ENCODE peak calls at places on chromosomes 7 and 10, in ten cellular contexts. N, P, E, M, A, U, J, H, T and B are unnamed samples.

GRCh38 chr7:133829336-133829897 is 297.7 kb upstream of the LRGUK start:
- DNase-seq in E (no peak), P (no peak), A (no peak), U (no peak), J (no peak), M (peak), N (no peak), T (no peak), H (peak), B (no peak)

GRCh38 chr7:31119249-31119648 is 67.1 kb downstream of the ADCYAP1R1 start:
- DNase-seq in T (no peak), J (no peak), E (no peak), P (no peak), U (no peak), A (no peak), H (no peak), N (no peak), M (no peak), B (no peak)

GRCh38 chr7:55071411-55072188 is 52.8 kb downstream of the EGFR start:
- DNase-seq in N (no peak), P (no peak), T (no peak), H (peak), E (no peak), U (no peak), M (no peak), J (no peak), A (no peak), B (no peak)

GRCh38 chr7:98418271-98418635 is 17.4 kb upstream of the BAIAP2L1 start:
- DNase-seq in U (no peak), J (no peak), A (no peak), N (no peak), E (no peak), M (no peak), T (no peak), H (no peak), P (no peak), B (no peak)

GRCh38 chr10:105138287-105138854 is 497.3 kb downstream of the SORCS3 start:
- DNase-seq in E (no peak), T (no peak), H (no peak), A (peak), P (no peak), J (no peak), M (no peak), N (no peak), U (no peak), B (no peak)

GRCh38 chr10:6108072-6108471 is 19.2 kb downstream of the RBM17 start:
- DNase-seq in N (no peak), P (no peak), U (no peak), H (no peak), A (no peak), J (no peak), M (no peak), T (no peak), E (no peak), B (no peak)

GRCh38 chr10:35386594-35387174 is 50.4 kb downstream of the CCNY start:
- DNase-seq in M (peak), E (no peak), H (peak), A (peak), P (no peak), T (no peak), N (no peak), J (no peak), U (peak), B (no peak)

GRCh38 chr7:46207931-46208634 is 287.0 kb upstream of the IGFBP3 start:
- DNase-seq in M (no peak), P (no peak), N (no peak), H (no peak), J (no peak), E (no peak), A (no peak), U (no peak), T (no peak), B (no peak)

GRCh38 chr7:71843677-71844076 is 568.5 kb downstream of the CALN1 start:
- DNase-seq in E (no peak), M (no peak), H (no peak), U (no peak), P (no peak), T (no peak), J (no peak), A (no peak), N (no peak), B (no peak)

GRCh38 chr7:130134106-130134636 is 63.8 kb downstream of the KLHDC10 start:
- DNase-seq in J (no peak), H (no peak), U (no peak), P (no peak), A (no peak), M (no peak), T (no peak), N (no peak), E (no peak), B (no peak)

GRCh38 chr10:57830877-57831535 is 436.7 kb downstream of the IPMK start:
- DNase-seq in J (no peak), M (no peak), E (no peak), P (no peak), T (no peak), H (no peak), U (no peak), N (no peak), A (no peak), B (no peak)

GRCh38 chr7:134755422-134756022 is 23.9 kb upstream of the CALD1 start:
- DNase-seq in U (no peak), A (no peak), N (no peak), H (peak), T (no peak), J (no peak), E (no peak), M (no peak), P (peak), B (no peak)

GRCh38 chr7:64889686-64890162 is 13.3 kb upstream of the ZNF273 start:
- DNase-seq in P (no peak), E (no peak), N (no peak), M (no peak), T (no peak), U (no peak), H (no peak), J (no peak), A (no peak), B (no peak)

GRCh38 chr7:3754488-3755365 is 453.7 kb downstream of the SDK1 start:
- DNase-seq in P (no peak), A (no peak), E (no peak), J (peak), T (no peak), N (no peak), U (no peak), M (no peak), H (no peak), B (no peak)

GRCh38 chr7:106659369-106659962 is 1.5 kb downstream of the CCDC71L start:
- DNase-seq in P (no peak), E (no peak), U (no peak), T (no peak), A (no peak), H (no peak), M (no peak), J (no peak), N (no peak), B (no peak)

GRCh38 chr10:77975086-77975666 is 48.6 kb upstream of the DLG5 start:
- DNase-seq in A (no peak), P (no peak), U (no peak), T (no peak), N (no peak), J (no peak), M (no peak), H (no peak), E (no peak), B (no peak)

GRCh38 chr10:4947635-4948596 is 15.3 kb upstream of the AKR1C1 start:
- DNase-seq in M (peak), U (peak), A (no peak), N (peak), E (no peak), P (no peak), T (no peak), J (no peak), H (peak), B (no peak)

GRCh38 chr10:86359933-86360332 is 6.7 kb downstream of the GRID1 start:
- DNase-seq in E (no peak), P (no peak), A (no peak), N (no peak), T (no peak), M (no peak), U (no peak), H (no peak), J (no peak), B (no peak)

GRCh38 chr7:21113609-21114416 is 314.1 kb upstream of the SP4 start:
- DNase-seq in P (no peak), N (no peak), J (no peak), U (no peak), A (no peak), T (no peak), E (no peak), M (no peak), H (no peak), B (no peak)